ENCODE peak calls at places on chromosomes 4 and X, in ten cellular contexts. F is NCI-H1092 treated with DMSO at 0.1 percent for 48 hours; S is left lung; X is sigmoid colon; T is fibroblast of gingiva; H is activated naive CD4-positive, alpha-beta T cell treated with anti-CD3 and anti-CD28 coated beads, Interleukin-2, amount 50 U/mL, for 16 hours; I is stimulated activated CD4-positive, alpha-beta T cell treated with anti-CD3 and anti-CD28 coated beads, Interleukin-4, amount 100 ng/mL, for 1 hour; Y is HT1080; Z is dermis microvascular lymphatic vessel endothelial cell; M is EL. D is an unnamed sample.
A peak's percentile ranks its signal among the peaks of the same experiment; 100 is the strongest.

GRCh38 chr4:132180020-132180427 is 969.1 kb upstream of the PCDH10 start:
- DNase-seq in Y (peak; percentile 47), M (peak; percentile 34), T (peak; percentile 26), H (no peak), S (no peak), X (no peak), F (no peak), I (no peak), Z (peak; percentile 1), D (no peak)

GRCh38 chr4:16122784-16123183 is 39.0 kb upstream of the PROM1 start:
- DNase-seq in X (no peak), T (no peak), Z (no peak), H (peak; percentile 18), M (no peak), I (peak; percentile 11), S (no peak), Y (no peak), F (no peak), D (peak; percentile 59)

GRCh38 chrX:70479197-70479969 is 34.7 kb downstream of the DLG3 start:
- DNase-seq in Z (peak; percentile 45), I (no peak), M (peak; percentile 67), H (no peak), S (no peak), T (peak; percentile 19), F (no peak), X (no peak), Y (peak; percentile 87), D (no peak)

GRCh38 chr4:60326735-60327134 is 873.4 kb upstream of the ADGRL3 start:
- DNase-seq in Z (no peak), X (no peak), S (no peak), Y (no peak), M (no peak), H (no peak), I (no peak), T (no peak), F (no peak), D (no peak)

GRCh38 chrX:133892337-133892736 is 93.1 kb downstream of the GPC3 start:
- DNase-seq in S (no peak), Z (no peak), M (no peak), Y (no peak), F (no peak), X (no peak), I (no peak), H (no peak), T (no peak), D (no peak)

GRCh38 chr4:5137927-5138326 is 86.6 kb downstream of the STK32B start:
- DNase-seq in H (no peak), M (no peak), Y (no peak), X (no peak), S (no peak), T (no peak), I (no peak), Z (no peak), F (no peak), D (no peak)

GRCh38 chr4:86359944-86360478 is at the start of gene MAPK10:
- DNase-seq in I (peak; percentile 3), F (peak; percentile 94), Z (peak; percentile 26), H (peak; percentile 13), S (peak; percentile 73), T (peak; percentile 93), Y (peak; percentile 51), X (peak; percentile 88), M (peak; percentile 81), D (peak; percentile 64)

GRCh38 chr4:142129931-142130330 is 493.5 kb downstream of the IL15 start:
- DNase-seq in S (no peak), Z (no peak), X (no peak), Y (no peak), H (no peak), I (no peak), M (peak; percentile 18), T (no peak), F (no peak), D (no peak)

GRCh38 chr4:6716018-6716911 is at the start of gene BLOC1S4:
- DNase-seq in I (peak; percentile 86), M (peak; percentile 88), H (peak; percentile 87), S (peak; percentile 88), T (peak; percentile 92), Z (peak; percentile 91), X (peak; percentile 94), F (peak; percentile 91), Y (peak; percentile 86), D (peak; percentile 91)

GRCh38 chr4:94978904-94979303 is 221.1 kb downstream of the BMPR1B start:
- DNase-seq in M (no peak), I (peak; percentile 3), X (no peak), Z (no peak), T (no peak), Y (peak; percentile 83), S (no peak), F (no peak), H (no peak), D (no peak)

GRCh38 chr4:153143527-153144348 is 60.5 kb upstream of the TRIM2 start:
- DNase-seq in T (peak; percentile 49), Y (peak; percentile 72), Z (peak; percentile 30), I (no peak), H (no peak), M (peak; percentile 70), F (peak; percentile 98), S (no peak), X (no peak), D (no peak)

GRCh38 chr4:136002316-136002715 is 1530.0 kb downstream of the PCDH18 start:
- DNase-seq in Z (no peak), X (no peak), S (no peak), Y (peak; percentile 31), F (no peak), M (no peak), H (no peak), T (peak; percentile 56), I (no peak), D (no peak)

GRCh38 chrX:29478336-29479069 is 736.9 kb upstream of the MAGEB2 start:
- DNase-seq in M (peak; percentile 2), Z (peak; percentile 37), X (no peak), I (no peak), Y (peak; percentile 15), H (no peak), F (no peak), T (peak; percentile 14), S (no peak), D (no peak)

GRCh38 chr4:740656-741282 is 35.1 kb downstream of the PCGF3 start:
- DNase-seq in Z (peak; percentile 34), S (no peak), M (no peak), Y (no peak), H (no peak), F (no peak), I (no peak), T (no peak), X (no peak), D (no peak)

GRCh38 chr4:23337292-23337691 is 552.6 kb downstream of the PPARGC1A start:
- DNase-seq in H (no peak), M (no peak), S (no peak), Z (no peak), Y (peak; percentile 5), X (no peak), T (no peak), F (no peak), I (no peak), D (no peak)

GRCh38 chrX:104270916-104271512 is 16.3 kb upstream of the ESX1 start:
- DNase-seq in M (peak; percentile 46), H (peak; percentile 21), X (no peak), Y (peak; percentile 47), Z (peak; percentile 49), F (peak; percentile 32), S (no peak), T (peak; percentile 6), I (no peak), D (peak; percentile 15)

GRCh38 chr4:139170932-139171331 is 6.1 kb downstream of the ELF2 start:
- DNase-seq in X (no peak), S (no peak), I (no peak), Y (no peak), H (no peak), Z (no peak), F (no peak), M (no peak), T (no peak), D (no peak)

GRCh38 chrX:137926090-137926489 is 360.2 kb downstream of the ZIC3 start:
- DNase-seq in Y (no peak), H (no peak), X (no peak), M (no peak), T (no peak), S (no peak), I (no peak), Z (no peak), F (peak; percentile 30), D (no peak)

GRCh38 chr4:8719421-8719820 is 126.9 kb downstream of the CPZ start:
- DNase-seq in X (no peak), M (no peak), Z (no peak), I (no peak), Y (no peak), F (no peak), S (peak; percentile 7), T (no peak), H (no peak), D (no peak)

GRCh38 chrX:70231666-70232065 is 2.8 kb upstream of the AWAT1 start:
- DNase-seq in T (no peak), F (no peak), Z (no peak), I (no peak), H (no peak), Y (no peak), S (no peak), X (no peak), M (no peak), D (no peak)

GRCh38 chr4:22187203-22187835 is 238.7 kb upstream of the KCNIP4 start:
- DNase-seq in S (no peak), H (no peak), M (no peak), Z (no peak), X (no peak), F (no peak), Y (no peak), T (no peak), I (no peak), D (no peak)

GRCh38 chrX:56253832-56254703 is 21.9 kb downstream of the KLF8 start:
- DNase-seq in Y (no peak), Z (no peak), X (no peak), S (no peak), M (no peak), F (no peak), T (no peak), H (no peak), I (no peak), D (no peak)

GRCh38 chr4:10054571-10055041 is 33.3 kb upstream of the SLC2A9 start:
- DNase-seq in Y (no peak), S (no peak), H (no peak), M (no peak), T (no peak), I (no peak), Z (peak; percentile 83), X (no peak), F (no peak), D (no peak)

GRCh38 chr4:125085-125820 is 952 bp downstream of the ZNF718 start:
- DNase-seq in M (peak; percentile 24), Y (no peak), T (peak; percentile 19), F (peak; percentile 36), Z (peak; percentile 48), I (peak; percentile 5), H (no peak), S (peak; percentile 52), X (no peak), D (peak; percentile 15)

GRCh38 chrX:107629533-107629909 is 1.2 kb downstream of the PRPS1 start:
- DNase-seq in F (peak; percentile 30), I (no peak), Z (peak; percentile 19), S (no peak), M (peak; percentile 34), X (no peak), T (peak; percentile 14), Y (peak; percentile 19), H (no peak), D (peak; percentile 2)

GRCh38 chr4:62953752-62954151 is 1455.5 kb downstream of the TECRL start:
- DNase-seq in Y (no peak), S (no peak), F (no peak), M (no peak), X (no peak), I (no peak), H (no peak), Z (no peak), T (no peak), D (no peak)

GRCh38 chrX:133448512-133449076 is 33.3 kb upstream of the GPC4 start:
- DNase-seq in T (peak; percentile 31), M (no peak), X (no peak), I (no peak), F (no peak), Z (no peak), H (no peak), S (no peak), Y (no peak), D (no peak)

GRCh38 chrX:135974279-135974856 is 580 bp upstream of the MMGT1 start:
- DNase-seq in X (peak; percentile 91), Y (no peak), I (peak; percentile 66), Z (peak; percentile 80), S (peak; percentile 80), M (peak; percentile 64), F (peak; percentile 31), H (peak; percentile 61), T (peak; percentile 66), D (peak; percentile 37)